ENCODE peak calls at places on chromosomes 5 and 9, in four cellular contexts. One of them, this sample, is unnamed.

GRCh38 chr9:38166501-38166900 is 97.5 kb upstream of the SHB start:
- DNase-seq in body of pancreas: no peak
- DNase-seq in WTC11: no peak
- DNase-seq in lower leg skin: no peak
- DNase-seq in this sample: no peak

GRCh38 chr9:36470891-36471290 is 70.8 kb upstream of the RNF38 start:
- DNase-seq in body of pancreas: peak
- DNase-seq in lower leg skin: peak
- DNase-seq in WTC11: no peak
- DNase-seq in this sample: peak

GRCh38 chr9:96219615-96220257 is 82.2 kb downstream of the HSD17B3 start:
- DNase-seq in body of pancreas: peak
- DNase-seq in WTC11: peak
- DNase-seq in lower leg skin: peak
- DNase-seq in this sample: peak

GRCh38 chr5:68141494-68141893 is 74.1 kb upstream of the PIK3R1 start:
- DNase-seq in lower leg skin: no peak
- DNase-seq in body of pancreas: no peak
- DNase-seq in WTC11: no peak
- DNase-seq in this sample: no peak

GRCh38 chr9:113187935-113188595 is 33.0 kb downstream of the FKBP15 start:
- DNase-seq in lower leg skin: peak
- DNase-seq in WTC11: no peak
- DNase-seq in body of pancreas: peak
- DNase-seq in this sample: peak

GRCh38 chr5:124631874-124632550 is 114.4 kb downstream of the ZNF608 start:
- DNase-seq in lower leg skin: no peak
- DNase-seq in WTC11: no peak
- DNase-seq in body of pancreas: no peak
- DNase-seq in this sample: no peak

GRCh38 chr5:157613385-157614245 is 38.0 kb upstream of the ADAM19 start:
- DNase-seq in body of pancreas: no peak
- DNase-seq in WTC11: no peak
- DNase-seq in lower leg skin: no peak
- DNase-seq in this sample: no peak

GRCh38 chr9:87667164-87667738 is 58.7 kb upstream of the CTSL start:
- DNase-seq in body of pancreas: no peak
- DNase-seq in lower leg skin: peak
- DNase-seq in WTC11: peak
- DNase-seq in this sample: no peak

GRCh38 chr5:16897284-16897704 is 38.8 kb downstream of the MYO10 start:
- DNase-seq in WTC11: no peak
- DNase-seq in lower leg skin: no peak
- DNase-seq in body of pancreas: no peak
- DNase-seq in this sample: no peak

GRCh38 chr9:77569335-77569734 is 78.8 kb downstream of the GNA14 start:
- DNase-seq in WTC11: no peak
- DNase-seq in body of pancreas: no peak
- DNase-seq in lower leg skin: no peak
- DNase-seq in this sample: no peak

GRCh38 chr9:99964336-99964735 is 57.9 kb downstream of the STX17 start:
- DNase-seq in WTC11: no peak
- DNase-seq in lower leg skin: no peak
- DNase-seq in body of pancreas: no peak
- DNase-seq in this sample: no peak

GRCh38 chr9:88534456-88535225 is at the start of gene NXNL2:
- DNase-seq in body of pancreas: peak
- DNase-seq in lower leg skin: peak
- DNase-seq in WTC11: peak
- DNase-seq in this sample: peak

GRCh38 chr5:128572546-128573339 is 34.7 kb upstream of the FBN2 start:
- DNase-seq in body of pancreas: no peak
- DNase-seq in WTC11: no peak
- DNase-seq in lower leg skin: no peak
- DNase-seq in this sample: no peak

GRCh38 chr9:21428235-21428634 is 12.0 kb upstream of the IFNA1 start:
- DNase-seq in WTC11: no peak
- DNase-seq in body of pancreas: no peak
- DNase-seq in lower leg skin: no peak
- DNase-seq in this sample: no peak

GRCh38 chr5:2249442-2249841 is 366.7 kb upstream of the IRX4 start:
- DNase-seq in WTC11: no peak
- DNase-seq in lower leg skin: no peak
- DNase-seq in body of pancreas: no peak
- DNase-seq in this sample: no peak

GRCh38 chr9:126984969-126985368 is 70.4 kb downstream of the RALGPS1 start:
- DNase-seq in lower leg skin: no peak
- DNase-seq in WTC11: no peak
- DNase-seq in body of pancreas: peak
- DNase-seq in this sample: no peak

GRCh38 chr5:159181152-159181551 is 28.2 kb downstream of the RNF145 start:
- DNase-seq in WTC11: no peak
- DNase-seq in lower leg skin: no peak
- DNase-seq in body of pancreas: no peak
- DNase-seq in this sample: no peak

GRCh38 chr9:80954521-80954920 is 734.8 kb downstream of the TLE1 start:
- DNase-seq in body of pancreas: no peak
- DNase-seq in WTC11: no peak
- DNase-seq in lower leg skin: no peak
- DNase-seq in this sample: no peak

GRCh38 chr5:132258102-132259060 is 885 bp downstream of the PDLIM4 start:
- DNase-seq in WTC11: no peak
- DNase-seq in lower leg skin: peak
- DNase-seq in body of pancreas: no peak
- DNase-seq in this sample: no peak

GRCh38 chr5:1037671-1038416 is 29.2 kb downstream of the NKD2 start:
- DNase-seq in WTC11: no peak
- DNase-seq in body of pancreas: peak
- DNase-seq in lower leg skin: peak
- DNase-seq in this sample: no peak

GRCh38 chr9:108885643-108886348 is 23.7 kb downstream of the ACTL7A start:
- DNase-seq in WTC11: no peak
- DNase-seq in body of pancreas: peak
- DNase-seq in lower leg skin: no peak
- DNase-seq in this sample: peak

GRCh38 chr9:77807295-77807694 is 159.2 kb upstream of the GNA14 start:
- DNase-seq in lower leg skin: no peak
- DNase-seq in WTC11: no peak
- DNase-seq in body of pancreas: no peak
- DNase-seq in this sample: no peak

GRCh38 chr5:110726249-110727024 is at the start of gene TMEM232:
- DNase-seq in WTC11: peak
- DNase-seq in body of pancreas: peak
- DNase-seq in lower leg skin: no peak
- DNase-seq in this sample: peak

GRCh38 chr5:77170-77501 is 14.8 kb upstream of the PLEKHG4B start:
- DNase-seq in lower leg skin: no peak
- DNase-seq in body of pancreas: no peak
- DNase-seq in WTC11: no peak
- DNase-seq in this sample: no peak

GRCh38 chr5:171462136-171462927 is 42.9 kb downstream of the FGF18 start:
- DNase-seq in lower leg skin: no peak
- DNase-seq in body of pancreas: no peak
- DNase-seq in WTC11: peak
- DNase-seq in this sample: no peak

GRCh38 chr5:16987776-16988175 is 51.7 kb upstream of the MYO10 start:
- DNase-seq in WTC11: no peak
- DNase-seq in body of pancreas: no peak
- DNase-seq in lower leg skin: no peak
- DNase-seq in this sample: no peak

GRCh38 chr5:115352571-115352970 is 56.1 kb upstream of the CCDC112 start:
- DNase-seq in body of pancreas: no peak
- DNase-seq in WTC11: no peak
- DNase-seq in lower leg skin: no peak
- DNase-seq in this sample: no peak

GRCh38 chr9:76394896-76395244 is 644 bp upstream of the RFK start:
- DNase-seq in lower leg skin: peak
- DNase-seq in WTC11: peak
- DNase-seq in body of pancreas: peak
- DNase-seq in this sample: peak

GRCh38 chr5:74073257-74073656 is 447.3 kb downstream of the ARHGEF28 start:
- DNase-seq in WTC11: no peak
- DNase-seq in body of pancreas: no peak
- DNase-seq in lower leg skin: no peak
- DNase-seq in this sample: no peak

GRCh38 chr9:134062461-134063087 is 5.3 kb downstream of the BRD3 start:
- DNase-seq in lower leg skin: peak
- DNase-seq in WTC11: no peak
- DNase-seq in body of pancreas: no peak
- DNase-seq in this sample: no peak

GRCh38 chr5:10874561-10874960 is 113.5 kb upstream of the DAP start:
- DNase-seq in lower leg skin: no peak
- DNase-seq in body of pancreas: no peak
- DNase-seq in WTC11: no peak
- DNase-seq in this sample: no peak

GRCh38 chr9:123174887-123175518 is 93.4 kb downstream of the STRBP start:
- DNase-seq in body of pancreas: no peak
- DNase-seq in WTC11: no peak
- DNase-seq in lower leg skin: no peak
- DNase-seq in this sample: no peak

GRCh38 chr5:759111-759741 is 25.3 kb downstream of the ZDHHC11B start:
- DNase-seq in WTC11: no peak
- DNase-seq in body of pancreas: peak
- DNase-seq in lower leg skin: peak
- DNase-seq in this sample: no peak

GRCh38 chr9:134375430-134376385 is 49.5 kb downstream of the RXRA start:
- DNase-seq in body of pancreas: peak
- DNase-seq in lower leg skin: no peak
- DNase-seq in WTC11: no peak
- DNase-seq in this sample: peak

GRCh38 chr5:139468421-139468931 is 2.3 kb upstream of the SMIM33 start:
- DNase-seq in WTC11: peak
- DNase-seq in lower leg skin: no peak
- DNase-seq in body of pancreas: no peak
- DNase-seq in this sample: no peak

GRCh38 chr5:139897342-139897741 is 101.7 kb downstream of the PSD2 start:
- DNase-seq in body of pancreas: no peak
- DNase-seq in WTC11: no peak
- DNase-seq in lower leg skin: no peak
- DNase-seq in this sample: no peak

GRCh38 chr5:56816546-56817081 is 1.3 kb downstream of the MAP3K1 start:
- DNase-seq in body of pancreas: peak
- DNase-seq in lower leg skin: peak
- DNase-seq in WTC11: peak
- DNase-seq in this sample: peak
- TF ChIP-seq CTCF in body of pancreas: peak
- TF ChIP-seq CTCF in lower leg skin: no peak
- TF ChIP-seq CTCF in WTC11: no peak
- TF ChIP-seq CTCF in this sample: no peak

DNA sequence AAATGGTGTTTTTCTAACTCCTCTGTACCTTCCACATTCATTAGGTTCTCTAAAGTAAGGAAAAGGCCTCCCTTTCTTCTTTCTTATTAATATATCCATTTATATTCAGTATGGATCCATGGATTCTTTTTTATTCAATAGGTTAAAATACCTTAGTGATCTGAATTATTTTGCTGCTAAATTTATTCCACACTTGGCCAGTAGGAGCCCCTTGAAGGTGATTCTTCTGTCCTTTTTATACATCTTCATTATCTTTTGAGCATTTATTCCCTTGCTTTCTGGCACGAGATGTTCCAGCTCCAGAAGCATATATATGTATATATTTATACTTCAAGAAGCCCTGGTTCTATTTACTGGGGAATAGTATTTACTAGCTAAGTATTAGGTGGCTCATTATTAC is 311.8 kb upstream of the SGCD start:
- DNase-seq in WTC11: no peak
- DNase-seq in body of pancreas: no peak
- DNase-seq in lower leg skin: no peak
- DNase-seq in this sample: no peak
- TF ChIP-seq CTCF in WTC11: no peak
- TF ChIP-seq CTCF in body of pancreas: no peak
- TF ChIP-seq CTCF in lower leg skin: no peak
- TF ChIP-seq CTCF in this sample: no peak

DNA sequence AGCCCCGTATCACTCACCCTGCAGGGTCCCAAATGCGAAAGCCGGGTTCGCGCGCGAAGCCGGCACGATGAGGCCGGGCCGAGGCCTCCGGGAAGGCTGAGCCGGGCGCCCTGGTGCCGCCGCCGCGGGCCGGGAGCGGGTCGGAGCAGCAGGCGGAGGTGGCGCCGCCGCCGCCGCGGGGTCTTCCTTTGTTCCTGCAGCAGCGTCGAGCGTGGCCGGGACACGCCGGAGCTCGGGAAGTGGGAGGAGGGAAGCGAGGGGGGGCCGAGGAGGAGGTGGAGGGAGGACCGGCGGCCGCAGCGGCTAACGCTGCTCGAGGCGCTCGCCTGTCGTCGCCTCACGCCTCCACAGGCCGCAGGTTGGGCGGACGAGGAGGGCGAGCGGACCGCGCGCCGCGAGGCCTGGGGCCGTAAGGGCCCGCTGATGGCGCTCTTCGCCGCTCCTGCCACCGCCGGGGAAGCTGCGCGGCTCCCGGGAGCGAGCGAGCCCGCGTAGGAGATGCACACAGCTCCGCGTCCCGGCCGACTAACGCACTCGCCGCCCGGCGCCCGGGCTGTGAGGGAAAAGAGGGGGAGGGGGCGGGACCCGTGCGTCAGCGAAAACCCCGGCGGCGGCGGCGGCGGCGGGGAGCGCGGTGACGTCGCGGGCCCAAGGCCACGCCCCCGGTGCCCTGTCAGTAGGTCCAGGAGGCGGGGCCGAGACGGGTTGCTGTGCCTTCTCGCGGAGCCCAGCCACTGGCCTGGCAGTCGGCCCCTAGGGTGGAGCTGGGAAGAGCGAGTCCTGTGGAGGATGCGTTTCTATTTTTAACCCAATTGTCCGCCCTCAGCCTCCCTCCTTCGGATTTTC is at the start of gene ZFAND5:
- DNase-seq in WTC11: peak
- DNase-seq in body of pancreas: peak
- DNase-seq in lower leg skin: peak
- DNase-seq in this sample: peak
- TF ChIP-seq CTCF in WTC11: no peak
- TF ChIP-seq CTCF in body of pancreas: peak
- TF ChIP-seq CTCF in lower leg skin: no peak
- TF ChIP-seq CTCF in this sample: no peak

DNA sequence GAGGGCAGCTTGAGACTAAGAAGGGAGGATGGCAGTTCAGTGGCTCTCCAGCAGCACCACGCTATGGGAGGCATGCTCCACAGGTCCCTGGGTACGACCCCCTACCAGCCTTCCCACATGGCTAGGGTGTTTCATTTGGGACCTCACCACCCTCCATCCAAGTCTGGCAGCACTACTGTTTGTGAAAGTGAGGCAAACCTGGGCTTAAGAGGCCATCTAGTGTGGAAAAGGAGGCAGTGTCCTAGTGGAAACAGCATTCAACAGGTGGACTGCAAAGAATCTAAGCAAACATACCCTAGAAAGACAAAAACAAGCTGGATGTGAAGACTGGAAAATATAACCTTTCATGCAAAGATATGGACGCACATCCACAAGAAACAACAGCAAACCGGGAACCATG is 4.8 kb upstream of the C5orf47 start:
- DNase-seq in WTC11: no peak
- DNase-seq in lower leg skin: no peak
- DNase-seq in body of pancreas: peak
- DNase-seq in this sample: no peak
- TF ChIP-seq CTCF in WTC11: peak
- TF ChIP-seq CTCF in lower leg skin: no peak
- TF ChIP-seq CTCF in body of pancreas: peak
- TF ChIP-seq CTCF in this sample: peak

GRCh38 chr5:142601432-142601831 is 84.5 kb downstream of the FGF1 start:
- DNase-seq in lower leg skin: no peak
- DNase-seq in WTC11: peak
- DNase-seq in body of pancreas: no peak
- DNase-seq in this sample: no peak
- TF ChIP-seq CTCF in lower leg skin: no peak
- TF ChIP-seq CTCF in WTC11: no peak
- TF ChIP-seq CTCF in body of pancreas: no peak
- TF ChIP-seq CTCF in this sample: no peak